ENCODE peak calls at places on chromosomes 6 and 20, in five cellular contexts. K is stomach, U is heart right ventricle, X is breast epithelium, Z is body of pancreas. H is an unnamed sample.

GRCh38 chr20:51447097-51447764 is 95.3 kb downstream of the NFATC2 start:
- DNase-seq in X (peak; percentile 74), K (no peak), U (peak; percentile 66), Z (peak; percentile 37), H (peak; percentile 44)

GRCh38 chr20:60788070-60788469 is 464.0 kb upstream of the CDH4 start:
- DNase-seq in K (no peak), X (no peak), Z (no peak), U (no peak), H (no peak)

GRCh38 chr6:6243846-6244245 is 76.6 kb downstream of the F13A1 start:
- DNase-seq in Z (no peak), U (no peak), K (no peak), X (no peak), H (peak; percentile 60)

GRCh38 chr6:8546496-8546895 is 111.2 kb upstream of the SLC35B3 start:
- DNase-seq in Z (no peak), U (no peak), K (no peak), X (no peak), H (no peak)

GRCh38 chr6:155264704-155265320 is 999 bp downstream of the CLDN20 start:
- DNase-seq in K (no peak), X (no peak), Z (no peak), U (no peak), H (no peak)

GRCh38 chr20:41669708-41670263 is 51.6 kb upstream of the CHD6 start:
- DNase-seq in U (no peak), X (no peak), K (no peak), Z (no peak), H (no peak)

GRCh38 chr6:54515013-54515412 is 206.8 kb downstream of the TINAG start:
- DNase-seq in X (no peak), K (no peak), U (no peak), Z (no peak), H (no peak)

GRCh38 chr20:31706607-31707257 is 15.9 kb downstream of the BCL2L1 start:
- DNase-seq in K (no peak), Z (no peak), X (no peak), U (no peak), H (no peak)

GRCh38 chr20:51339721-51340450 is 202.6 kb downstream of the NFATC2 start:
- DNase-seq in Z (no peak), X (no peak), U (no peak), K (no peak), H (no peak)

GRCh38 chr20:10319855-10320254 is 101.2 kb downstream of the SNAP25 start:
- DNase-seq in Z (no peak), X (no peak), U (no peak), K (no peak), H (no peak)

GRCh38 chr20:35478804-35479472 is 23.5 kb downstream of the CEP250 start:
- DNase-seq in U (no peak), K (no peak), Z (no peak), X (no peak), H (peak; percentile 24)

GRCh38 chr6:110581682-110582081 is 105.3 kb upstream of the SLC22A16 start:
- DNase-seq in X (no peak), U (no peak), K (no peak), Z (no peak), H (no peak)

GRCh38 chr6:69936674-69937363 is 70.5 kb downstream of the COL19A1 start:
- DNase-seq in Z (no peak), U (peak; percentile 21), X (no peak), K (no peak), H (no peak)

GRCh38 chr6:4852938-4853337 is 76.7 kb downstream of the CDYL start:
- DNase-seq in K (no peak), U (no peak), X (no peak), Z (no peak), H (no peak)

GRCh38 chr6:167045828-167046580 is 46.8 kb downstream of the CEP43 start:
- DNase-seq in X (no peak), K (no peak), Z (no peak), U (no peak), H (no peak)
- TF ChIP-seq CTCF in X (no peak), K (no peak), Z (no peak), U (no peak), H (no peak)

GRCh38 chr6:47240277-47240890 is 69.3 kb downstream of the TNFRSF21 start:
- DNase-seq in X (no peak), K (no peak), Z (no peak), U (no peak), H (no peak)

GRCh38 chr6:47241742-47242482 is 67.8 kb downstream of the TNFRSF21 start:
- DNase-seq in Z (no peak), U (no peak), X (no peak), K (no peak), H (no peak)

GRCh38 chr6:47234258-47234933 is 75.3 kb downstream of the TNFRSF21 start:
- DNase-seq in Z (peak; percentile 33), X (no peak), U (no peak), K (peak; percentile 81), H (no peak)

GRCh38 chr6:47235964-47236760 is 73.5 kb downstream of the TNFRSF21 start:
- DNase-seq in Z (peak; percentile 43), X (no peak), K (no peak), U (peak; percentile 25), H (peak; percentile 50)

DNA sequence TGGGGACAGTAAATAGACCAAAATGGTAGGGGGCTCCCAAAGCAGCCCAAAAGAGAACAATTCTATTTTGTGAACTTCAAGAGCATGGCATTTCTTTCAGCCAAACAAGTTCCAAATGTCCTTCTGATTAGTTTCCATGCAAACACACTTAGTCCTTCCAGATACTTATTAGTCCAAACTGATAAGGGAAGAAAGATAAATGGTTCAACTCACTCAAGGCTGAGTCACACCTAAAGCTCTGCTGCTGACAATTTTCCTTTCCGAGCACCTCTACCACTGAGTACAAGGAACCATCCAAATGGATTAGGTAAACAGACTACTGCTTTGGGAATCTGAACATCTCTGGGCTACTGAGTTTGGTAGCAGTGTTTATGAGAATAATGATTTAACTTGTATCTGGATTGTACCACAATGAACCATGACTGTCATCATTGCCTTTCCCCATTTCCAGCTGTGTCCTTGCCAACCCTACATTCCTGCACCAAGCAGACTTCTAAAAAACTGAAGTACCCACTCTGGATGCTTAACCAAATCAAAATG is 71.2 kb downstream of the TNFRSF21 start:
- DNase-seq in Z (no peak), X (no peak), U (no peak), K (no peak), H (no peak)
- H3K4me3 ChIP-seq in Z (no peak overlapping the region), X (no peak overlapping the region), U (no peak overlapping the region), K (no peak overlapping the region), H (no peak overlapping the region)

GRCh38 chr20:56117350-56117749 is 112.0 kb upstream of the CBLN4 start:
- DNase-seq in U (no peak), Z (no peak), K (no peak), X (no peak), H (no peak)

GRCh38 chr20:56111951-56112730 is 106.8 kb upstream of the CBLN4 start:
- DNase-seq in Z (no peak), X (no peak), K (no peak), U (no peak), H (no peak)
- H3K9me3 ChIP-seq in Z (no peaks in the 10 kb centered on the region), X (no peaks in the 10 kb centered on the region), K (no peaks in the 10 kb centered on the region), U (no peaks in the 10 kb centered on the region), H (no peaks in the 10 kb centered on the region)

DNA sequence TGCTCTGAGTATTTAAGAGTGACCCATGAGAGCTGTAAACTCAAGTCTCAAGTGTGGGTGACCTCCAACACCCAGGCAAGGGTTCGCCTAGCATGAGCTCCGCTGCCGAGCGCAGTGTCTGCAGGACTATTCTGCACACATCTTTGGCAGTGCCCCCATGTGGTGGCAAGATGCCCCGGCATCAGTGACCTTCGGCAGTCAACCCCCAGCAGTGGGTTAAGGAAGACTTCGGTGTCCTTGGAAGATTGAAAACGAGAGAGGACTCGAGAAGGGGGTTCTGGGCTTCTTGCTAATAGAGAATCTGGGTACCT is 43.1 kb downstream of the RBM38 start:
- DNase-seq in Z (no peak), K (no peak), X (no peak), U (no peak), H (no peak)
- TF ChIP-seq CTCF in Z (no peak), K (no peak), X (no peak), U (no peak), H (no peak)

DNA sequence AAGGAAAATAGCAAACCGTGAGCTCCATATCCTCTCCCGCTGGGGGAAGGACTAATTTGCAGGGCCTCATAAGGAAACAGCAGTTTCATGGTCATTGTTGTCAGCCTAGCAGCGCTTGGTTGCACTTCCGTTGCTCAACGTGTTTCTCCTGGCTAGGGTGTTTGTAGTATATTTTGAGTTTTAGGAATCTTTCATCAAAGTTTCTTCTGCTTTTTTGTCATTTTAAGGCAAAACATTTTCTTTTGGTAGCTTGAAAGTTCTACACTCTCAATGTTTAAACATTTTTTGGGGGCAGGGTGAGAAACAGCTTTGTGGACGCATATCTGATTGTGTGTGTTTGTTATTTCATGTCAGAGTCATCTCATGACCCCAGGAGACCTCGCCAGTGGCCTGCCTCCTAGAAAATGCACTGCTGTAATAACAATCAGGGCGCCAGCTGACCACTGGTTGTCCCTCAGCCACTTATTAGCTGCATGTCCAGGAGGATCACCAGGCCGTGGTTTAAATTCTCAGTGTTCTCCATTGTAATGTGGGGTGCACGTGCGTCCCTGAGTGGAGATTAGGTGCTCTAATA is 20.6 kb downstream of the JARID2 start:
- DNase-seq in K (no peak), Z (no peak), X (no peak), U (peak; percentile 45), H (no peak)
- H3K4me3 ChIP-seq in K (no peak overlapping the region), Z (no peak overlapping the region), X (no peak overlapping the region), U (no peak overlapping the region), H (no peak overlapping the region)

GRCh38 chr20:39839406-39840119 is 849.5 kb downstream of the MAFB start:
- DNase-seq in K (no peak), Z (no peak), U (no peak), X (no peak), H (no peak)
- H3K9me3 ChIP-seq in K (no peaks in the 10 kb centered on the region), Z (no peaks in the 10 kb centered on the region), U (no peaks in the 10 kb centered on the region), X (no peaks in the 10 kb centered on the region), H (no peaks in the 10 kb centered on the region)

DNA sequence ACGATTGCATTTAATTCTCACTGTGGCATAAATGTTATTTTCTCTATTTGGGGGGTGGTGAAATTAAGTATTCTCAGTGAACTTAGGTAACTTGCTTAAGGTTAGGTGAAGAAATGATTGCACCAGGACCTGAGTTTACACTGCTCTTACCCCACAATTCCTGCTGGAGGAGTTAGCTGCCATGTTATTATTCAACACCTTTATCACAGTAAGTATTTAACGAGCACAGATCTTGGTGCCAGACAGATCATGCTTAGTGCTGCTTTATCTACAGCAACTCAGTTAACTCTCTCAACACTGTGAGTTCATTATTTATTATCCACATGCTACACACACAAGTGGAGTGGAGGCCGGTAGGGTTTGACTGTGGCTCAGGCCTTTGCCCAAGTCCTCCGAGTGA is 249.7 kb downstream of the TMEM242 start:
- DNase-seq in Z (no peak), K (no peak), U (no peak), X (no peak), H (no peak)
- TF ChIP-seq CTCF in Z (no peak), K (no peak), U (no peak), X (no peak), H (no peak)

GRCh38 chr6:45676376-45676775 is 298.6 kb upstream of the SUPT3H start:
- DNase-seq in U (no peak), X (no peak), Z (no peak), K (no peak), H (no peak)

GRCh38 chr6:45678063-45678620 is 300.4 kb upstream of the SUPT3H start:
- DNase-seq in K (no peak), Z (no peak), X (no peak), U (no peak), H (no peak)

GRCh38 chr6:45675634-45676033 is 297.9 kb upstream of the SUPT3H start:
- DNase-seq in U (no peak), K (no peak), Z (no peak), X (no peak), H (no peak)

GRCh38 chr6:45679163-45679562 is 301.4 kb upstream of the SUPT3H start:
- DNase-seq in X (no peak), Z (no peak), K (no peak), U (no peak), H (no peak)

GRCh38 chr6:45677381-45677992 is 299.8 kb upstream of the SUPT3H start:
- DNase-seq in U (peak; percentile 24), Z (peak; percentile 10), X (no peak), K (peak; percentile 59), H (peak; percentile 55)
- H3K4me3 ChIP-seq in U (peak overlapping the region; percentile 4), Z (no peak overlapping the region), X (no peak overlapping the region), K (no peak overlapping the region), H (no peak overlapping the region)